ENCODE peak calls at places on chromosomes 5 and 9, in five cellular contexts. B, K, V, G and X are unnamed samples.

GRCh38 chr5:146290318-146290717 is 48.3 kb upstream of the POU4F3 start:
- DNase-seq in V (no peak), G (no peak), B (no peak), K (no peak), X (no peak)

GRCh38 chr9:33227013-33227398 is 13.0 kb upstream of the SPINK4 start:
- DNase-seq in K (no peak), V (no peak), G (no peak), B (no peak), X (no peak)

GRCh38 chr9:72012642-72013041 is 47.8 kb downstream of the C9orf57 start:
- DNase-seq in V (no peak), B (peak), K (no peak), G (no peak), X (no peak)

GRCh38 chr5:26700759-26701384 is 337.5 kb downstream of the CDH9 start:
- DNase-seq in G (peak), V (no peak), B (peak), K (peak), X (peak)

GRCh38 chr5:2748180-2748840 is 3.2 kb downstream of the IRX2 start:
- DNase-seq in K (no peak), G (no peak), V (no peak), B (no peak), X (no peak)

GRCh38 chr5:170501931-170502330 is 1.9 kb upstream of the KCNIP1 start:
- DNase-seq in K (no peak), B (no peak), G (no peak), V (no peak), X (no peak)

GRCh38 chr9:132090771-132091170 is 11.1 kb upstream of the MED27 start:
- DNase-seq in B (peak), V (no peak), K (no peak), G (no peak), X (no peak)

GRCh38 chr5:7756453-7756852 is 94.5 kb downstream of the CFAP90 start:
- DNase-seq in K (no peak), G (no peak), V (no peak), B (no peak), X (no peak)

GRCh38 chr9:128635266-128636023 is 21.2 kb downstream of the DYNC2I2 start:
- DNase-seq in G (no peak), K (peak), B (peak), V (peak), X (no peak)

GRCh38 chr5:74641014-74641777 is 668 bp upstream of the ENC1 start:
- DNase-seq in K (peak), B (peak), G (peak), V (no peak), X (no peak)